ENCODE peak calls at places on chromosomes 6 and 20, in ten cellular contexts. E is esophagus squamous epithelium, K is heart left ventricle, D is Peyer's patch, I is stomach, J is spleen, C is adrenal gland, O is HCT116, F is H1, U is K562. L is an unnamed sample.

GRCh38 chr6:41536884-41537347 is 9.3 kb upstream of the FOXP4 start:
- DNase-seq in E (no peak), K (no peak), D (peak), I (peak), J (no peak), C (no peak), O (peak), F (no peak), U (no peak), L (peak)

GRCh38 chr20:11890331-11891080 is 27.2 kb upstream of the BTBD3 start:
- DNase-seq in E (no peak), K (peak), D (peak), I (peak), J (peak), C (peak), O (peak), F (peak), U (peak), L (peak)

GRCh38 chr6:57284056-57284455 is 33.4 kb upstream of the PRIM2 start:
- DNase-seq in E (no peak), K (no peak), D (no peak), I (no peak), J (no peak), C (no peak), O (no peak), F (no peak), U (no peak), L (no peak)

GRCh38 chr20:62728028-62728780 is 19.6 kb downstream of the NTSR1 start:
- DNase-seq in E (no peak), K (no peak), D (no peak), I (no peak), J (peak), C (no peak), O (no peak), F (no peak), U (peak), L (no peak)

GRCh38 chr6:119351005-119351394 is 1.4 kb upstream of the MAN1A1 start:
- DNase-seq in E (no peak), K (no peak), D (no peak), I (no peak), J (no peak), C (no peak), O (peak), F (no peak), U (no peak), L (no peak)

GRCh38 chr6:7758456-7758855 is 32.6 kb downstream of the BMP6 start:
- DNase-seq in E (no peak), K (no peak), D (no peak), I (no peak), J (no peak), C (no peak), O (peak), F (no peak), U (no peak), L (no peak)

GRCh38 chr20:46206025-46206424 is 87.9 kb downstream of the CD40 start:
- DNase-seq in E (no peak), K (peak), D (no peak), I (peak), J (peak), C (peak), O (no peak), F (no peak), U (peak), L (peak)

GRCh38 chr20:1331101-1331500 is 2.2 kb upstream of the SDCBP2 start:
- DNase-seq in E (no peak), K (no peak), D (peak), I (no peak), J (peak), C (no peak), O (no peak), F (peak), U (no peak), L (peak)

GRCh38 chr20:59314872-59315500 is 14.6 kb downstream of the EDN3 start:
- DNase-seq in E (no peak), K (no peak), D (no peak), I (no peak), J (no peak), C (no peak), O (no peak), F (no peak), U (no peak), L (no peak)

GRCh38 chr6:31769684-31770371 is 7.3 kb downstream of the VWA7 start:
- DNase-seq in E (no peak), K (peak), D (peak), I (peak), J (peak), C (peak), O (peak), F (peak), U (peak), L (peak)

GRCh38 chr6:43630980-43631619 is 2.0 kb upstream of the GTPBP2 start:
- DNase-seq in E (no peak), K (no peak), D (no peak), I (no peak), J (no peak), C (no peak), O (no peak), F (no peak), U (peak), L (no peak)

GRCh38 chr6:107689881-107690545 is 134.1 kb downstream of the SCML4 start:
- DNase-seq in E (no peak), K (no peak), D (no peak), I (no peak), J (no peak), C (no peak), O (no peak), F (no peak), U (no peak), L (no peak)

GRCh38 chr20:62832951-62833391 is 16.1 kb downstream of the COL9A3 start:
- DNase-seq in E (no peak), K (no peak), D (no peak), I (peak), J (peak), C (peak), O (no peak), F (no peak), U (no peak), L (no peak)

GRCh38 chr6:5073992-5074391 is 11.1 kb upstream of the PPP1R3G start:
- DNase-seq in E (no peak), K (no peak), D (no peak), I (no peak), J (no peak), C (no peak), O (no peak), F (no peak), U (no peak), L (no peak)

GRCh38 chr6:45933855-45934254 is 81.8 kb downstream of the CLIC5 start:
- DNase-seq in E (no peak), K (no peak), D (no peak), I (no peak), J (no peak), C (no peak), O (no peak), F (no peak), U (no peak), L (no peak)

GRCh38 chr6:125257351-125257750 is 44.4 kb downstream of the HDDC2 start:
- DNase-seq in E (no peak), K (no peak), D (no peak), I (no peak), J (no peak), C (no peak), O (no peak), F (no peak), U (no peak), L (no peak)

GRCh38 chr6:126302191-126302590 is 37.7 kb upstream of the CENPW start:
- DNase-seq in E (no peak), K (no peak), D (no peak), I (no peak), J (no peak), C (no peak), O (peak), F (no peak), U (no peak), L (no peak)

GRCh38 chr20:38674178-38675133 is 49.8 kb upstream of the SLC32A1 start:
- DNase-seq in E (no peak), K (no peak), D (no peak), I (no peak), J (peak), C (peak), O (no peak), F (peak), U (peak), L (peak)

GRCh38 chr6:72657798-72658197 is 35.9 kb downstream of the KCNQ5 start:
- DNase-seq in E (no peak), K (no peak), D (no peak), I (no peak), J (no peak), C (no peak), O (no peak), F (no peak), U (no peak), L (no peak)

GRCh38 chr20:846894-847278 is 13.4 kb downstream of the FAM110A start:
- DNase-seq in E (no peak), K (no peak), D (no peak), I (no peak), J (peak), C (no peak), O (no peak), F (no peak), U (no peak), L (no peak)

GRCh38 chr6:151958332-151958731 is 150.8 kb downstream of the ESR1 start:
- DNase-seq in E (no peak), K (no peak), D (no peak), I (no peak), J (no peak), C (no peak), O (no peak), F (no peak), U (no peak), L (no peak)

GRCh38 chr20:41138527-41139226 is 1.3 kb downstream of the PLCG1 start:
- DNase-seq in E (no peak), K (peak), D (peak), I (no peak), J (no peak), C (no peak), O (no peak), F (no peak), U (no peak), L (no peak)

GRCh38 chr6:41028618-41029486 is 10.2 kb downstream of the UNC5CL start:
- DNase-seq in E (no peak), K (no peak), D (no peak), I (no peak), J (no peak), C (no peak), O (no peak), F (no peak), U (no peak), L (no peak)

GRCh38 chr20:5192570-5193431 is 66.0 kb downstream of the CDS2 start:
- DNase-seq in E (no peak), K (no peak), D (no peak), I (no peak), J (no peak), C (no peak), O (no peak), F (no peak), U (no peak), L (peak)

GRCh38 chr20:20085071-20085470 is 32.7 kb downstream of the CFAP61 start:
- DNase-seq in E (no peak), K (peak), D (no peak), I (no peak), J (no peak), C (no peak), O (no peak), F (no peak), U (no peak), L (peak)

GRCh38 chr20:25600632-25601031 is 15.3 kb upstream of the NINL start:
- DNase-seq in E (no peak), K (no peak), D (no peak), I (no peak), J (peak), C (no peak), O (no peak), F (no peak), U (no peak), L (no peak)

GRCh38 chr6:45886776-45887175 is 128.9 kb downstream of the CLIC5 start:
- DNase-seq in E (no peak), K (no peak), D (no peak), I (no peak), J (no peak), C (no peak), O (no peak), F (no peak), U (no peak), L (no peak)

GRCh38 chr20:46118481-46119020 is 437 bp downstream of the CD40 start:
- DNase-seq in E (no peak), K (peak), D (no peak), I (peak), J (peak), C (peak), O (no peak), F (peak), U (no peak), L (no peak)

GRCh38 chr20:6057704-6058103 is 3.8 kb upstream of the LRRN4 start:
- DNase-seq in E (no peak), K (no peak), D (no peak), I (no peak), J (no peak), C (no peak), O (no peak), F (no peak), U (no peak), L (no peak)

GRCh38 chr20:58162976-58163375 is 65.5 kb downstream of the ANKRD60 start:
- DNase-seq in E (no peak), K (no peak), D (peak), I (no peak), J (no peak), C (no peak), O (no peak), F (no peak), U (no peak), L (no peak)

GRCh38 chr6:168148231-168148849 is 69.3 kb upstream of the FRMD1 start:
- DNase-seq in E (no peak), K (no peak), D (no peak), I (no peak), J (no peak), C (peak), O (no peak), F (peak), U (no peak), L (peak)

GRCh38 chr6:113352029-113352801 is 504.9 kb upstream of the MARCKS start:
- DNase-seq in E (no peak), K (no peak), D (no peak), I (peak), J (no peak), C (peak), O (peak), F (no peak), U (no peak), L (no peak)

GRCh38 chr6:32931211-32931610 is 9.6 kb downstream of the HLA-DMB start:
- DNase-seq in E (no peak), K (no peak), D (no peak), I (no peak), J (no peak), C (no peak), O (no peak), F (no peak), U (no peak), L (no peak)
- TF ChIP-seq POLR2A in E (no peak), K (no peak), D (no peak), I (no peak), J (no peak), C (no peak), O (no peak), F (no peak), U (no peak), L (no peak)

DNA sequence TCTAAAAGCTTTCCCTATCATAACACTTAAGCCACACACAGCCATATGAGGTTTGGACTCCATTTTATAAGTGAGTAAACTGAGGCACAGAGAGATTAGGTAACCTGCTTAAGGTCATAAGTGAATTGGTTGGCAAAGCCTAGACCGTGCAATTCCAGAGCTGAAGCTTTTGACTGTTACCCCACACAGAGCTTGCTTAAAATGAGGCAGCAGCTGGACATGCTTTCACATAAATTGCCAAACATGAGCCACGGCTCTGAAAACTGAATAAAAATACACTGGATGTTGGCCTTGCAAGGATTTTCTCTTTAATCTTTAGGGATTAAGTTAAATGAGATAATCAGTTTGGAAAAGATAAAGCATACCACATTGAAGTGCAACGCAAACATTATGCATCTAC is 2.5 kb downstream of the RIPOR2 start:
- DNase-seq in E (no peak), K (no peak), D (no peak), I (no peak), J (no peak), C (no peak), O (no peak), F (no peak), U (no peak), L (no peak)
- H3K4me3 ChIP-seq in E (peak), K (no peak), D (peak), I (peak), J (peak), C (no peak), O (no peak), F (no peak), U (no peak), L (no peak)

GRCh38 chr20:50193851-50194830 is 3.5 kb downstream of the CEBPB start:
- DNase-seq in E (no peak), K (no peak), D (no peak), I (no peak), J (no peak), C (peak), O (no peak), F (no peak), U (no peak), L (peak)
- TF ChIP-seq POLR2A in E (no peak), K (peak), D (no peak), I (no peak), J (peak), C (no peak), O (no peak), F (no peak), U (no peak), L (no peak)

GRCh38 chr6:164106345-164106769 is 691.8 kb downstream of the QKI start:
- DNase-seq in E (no peak), K (peak), D (no peak), I (no peak), J (no peak), C (peak), O (no peak), F (peak), U (peak), L (no peak)

GRCh38 chr6:164107297-164107995 is 692.9 kb downstream of the QKI start:
- DNase-seq in E (no peak), K (peak), D (no peak), I (no peak), J (no peak), C (no peak), O (no peak), F (no peak), U (no peak), L (no peak)

GRCh38 chr6:164108092-164108491 is 693.6 kb downstream of the QKI start:
- DNase-seq in E (no peak), K (peak), D (no peak), I (no peak), J (no peak), C (no peak), O (no peak), F (no peak), U (no peak), L (no peak)

GRCh38 chr6:164109770-164110140 is 695.2 kb downstream of the QKI start:
- DNase-seq in E (no peak), K (peak), D (no peak), I (no peak), J (no peak), C (peak), O (no peak), F (peak), U (peak), L (no peak)

GRCh38 chr6:164108869-164109769 is 694.6 kb downstream of the QKI start:
- DNase-seq in E (no peak), K (peak), D (no peak), I (no peak), J (no peak), C (peak), O (no peak), F (no peak), U (no peak), L (peak)
- H3K4me3 ChIP-seq in E (peak), K (peak), D (no peak), I (no peak), J (no peak), C (no peak), O (no peak), F (no peak), U (no peak), L (no peak)

DNA sequence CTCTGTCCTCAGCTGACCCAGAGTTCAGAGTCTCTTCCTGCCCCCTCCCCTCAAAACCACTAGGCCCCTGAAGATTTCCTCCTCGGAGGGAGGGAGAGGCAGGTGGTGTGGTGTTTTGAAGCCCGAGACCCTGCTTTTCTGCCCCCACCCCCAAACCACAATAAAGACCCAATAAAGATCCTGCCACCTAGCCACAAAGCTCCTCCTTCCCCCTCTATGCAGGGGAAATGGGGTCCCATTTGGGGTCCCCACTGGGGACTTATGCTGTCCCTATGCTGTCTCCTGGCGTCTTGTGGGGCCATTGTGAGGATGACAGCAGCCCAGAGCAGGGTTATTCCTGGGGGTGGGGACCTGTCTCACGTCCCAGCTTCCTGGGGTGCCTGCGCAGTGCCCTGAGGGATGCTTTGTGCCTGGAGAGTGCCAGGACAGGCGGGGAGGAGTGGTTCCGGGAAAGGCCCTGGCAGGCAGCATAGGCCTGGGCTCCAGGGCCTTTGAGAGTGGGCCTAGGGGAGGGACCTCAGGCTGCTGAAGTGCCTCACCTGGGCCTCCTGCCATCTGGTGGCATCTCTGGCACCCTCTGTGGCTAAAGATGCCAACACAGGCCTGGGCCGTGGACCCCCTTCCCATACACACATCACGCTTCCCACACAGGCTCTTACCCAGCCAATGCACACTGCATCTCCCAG is 8.0 kb upstream of the ARMC12 start:
- DNase-seq in E (no peak), K (peak), D (peak), I (peak), J (peak), C (no peak), O (no peak), F (no peak), U (peak), L (peak)
- TF ChIP-seq POLR2A in E (no peak), K (no peak), D (no peak), I (no peak), J (no peak), C (peak), O (no peak), F (no peak), U (no peak), L (no peak)

GRCh38 chr20:33672426-33673114 is 1.7 kb downstream of the NECAB3 start:
- DNase-seq in E (no peak), K (no peak), D (no peak), I (no peak), J (no peak), C (peak), O (no peak), F (no peak), U (peak), L (no peak)
- H3K4me3 ChIP-seq in E (peak), K (peak), D (peak), I (peak), J (no peak), C (peak), O (peak), F (no peak), U (peak), L (no peak)

DNA sequence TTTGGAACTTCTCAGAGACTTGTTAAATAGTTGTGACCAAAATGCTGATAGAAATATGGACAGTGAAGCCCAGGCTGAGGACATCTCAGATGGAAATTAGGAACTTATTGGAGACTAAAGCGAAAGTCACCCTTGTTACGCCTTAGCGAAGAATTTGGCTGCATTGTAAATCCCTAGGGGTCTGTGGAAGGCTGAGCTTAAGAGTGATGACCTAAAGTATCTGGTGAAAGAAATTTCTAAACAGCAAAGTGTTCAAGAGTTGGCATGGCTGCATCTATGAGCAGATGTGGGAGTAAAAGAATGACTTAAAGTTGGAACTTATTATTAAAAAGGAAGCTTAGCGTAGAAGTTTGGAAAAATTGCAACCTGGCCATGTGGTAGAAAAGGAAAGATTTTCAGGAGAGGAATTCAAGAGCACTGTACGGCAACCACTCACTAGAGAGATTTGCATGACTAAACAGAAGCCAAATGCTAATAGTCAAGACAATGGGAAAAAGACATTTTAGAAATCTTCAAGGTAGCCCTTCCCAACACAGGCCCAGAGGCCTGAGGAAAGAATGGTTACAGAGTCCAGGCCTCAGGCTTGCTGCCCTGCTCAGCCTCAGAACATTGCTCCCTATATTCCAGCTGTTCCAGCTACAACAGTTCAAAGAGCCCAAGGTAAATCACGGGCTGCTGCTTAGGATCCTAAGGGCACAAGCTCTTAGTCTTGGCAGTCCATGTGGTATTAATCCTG is 61.6 kb upstream of the TNFRSF21 start:
- DNase-seq in E (no peak), K (no peak), D (no peak), I (no peak), J (no peak), C (no peak), O (no peak), F (no peak), U (no peak), L (no peak)
- TF ChIP-seq POLR2A in E (no peak), K (no peak), D (no peak), I (no peak), J (no peak), C (no peak), O (no peak), F (no peak), U (no peak), L (no peak)

GRCh38 chr6:3687847-3688246 is 63.7 kb downstream of the PXDC1 start:
- DNase-seq in E (no peak), K (no peak), D (no peak), I (no peak), J (no peak), C (no peak), O (no peak), F (no peak), U (no peak), L (no peak)
- H3K4me3 ChIP-seq in E (no peak), K (no peak), D (no peak), I (no peak), J (no peak), C (no peak), O (no peak), F (no peak), U (no peak), L (no peak)

L was measured in lower leg skin.